ENCODE peak calls at places on chromosomes 1 and 21, in seven cellular contexts. O is Peyer's patch, C is astrocyte of the spinal cord, P is NCI-H1092 treated with DMSO at 0.1 percent for 48 hours, X is tibial nerve, S is HEK293T, I is T1000. W is an unnamed sample.

GRCh38 chr1:113389356-113389952 is 861 bp upstream of the MAGI3 start:
- DNase-seq in S (no peak), O (no peak), I (no peak), P (no peak), X (no peak), C (no peak), W (no peak)

GRCh38 chr1:51303315-51303714 is 27.0 kb downstream of the TTC39A start:
- DNase-seq in O (no peak), X (no peak), I (no peak), S (no peak), P (no peak), C (no peak), W (no peak)

GRCh38 chr1:59415876-59416275 is 119.0 kb downstream of the FGGY start:
- DNase-seq in C (peak; percentile 80), P (no peak), S (no peak), O (no peak), X (no peak), I (no peak), W (no peak)

GRCh38 chr1:205879974-205880373 is 30.0 kb upstream of the PM20D1 start:
- DNase-seq in I (no peak), S (no peak), O (no peak), C (no peak), P (no peak), X (no peak), W (no peak)

GRCh38 chr1:96579639-96580038 is 141.9 kb upstream of the PTBP2 start:
- DNase-seq in O (no peak), P (no peak), X (no peak), S (no peak), C (no peak), I (no peak), W (no peak)

GRCh38 chr21:42187976-42188653 is 30.8 kb upstream of the ABCG1 start:
- DNase-seq in O (peak; percentile 91), P (no peak), C (peak; percentile 10), S (no peak), I (no peak), X (peak; percentile 43), W (no peak)

GRCh38 chr21:28959367-28960099 is 33.1 kb downstream of the LTN1 start:
- DNase-seq in S (no peak), P (no peak), C (peak; percentile 71), X (no peak), O (no peak), I (no peak), W (peak; percentile 59)

GRCh38 chr1:185328204-185328728 is 11.2 kb upstream of the IVNS1ABP start:
- DNase-seq in P (no peak), I (no peak), X (no peak), S (no peak), O (no peak), C (no peak), W (no peak)

GRCh38 chr1:114340906-114341698 is 169.9 kb downstream of the TRIM33 start:
- DNase-seq in S (no peak), O (peak; percentile 54), X (no peak), I (no peak), C (no peak), P (no peak), W (no peak)

GRCh38 chr1:29879217-29879616 is 642.9 kb downstream of the PTPRU start:
- DNase-seq in C (no peak), O (no peak), S (no peak), I (no peak), P (no peak), X (no peak), W (no peak)

GRCh38 chr1:76053021-76053420 is 21.5 kb upstream of the ST6GALNAC3 start:
- DNase-seq in X (no peak), S (no peak), O (no peak), I (no peak), C (no peak), P (no peak), W (no peak)

GRCh38 chr1:10679521-10680220 is 116.8 kb downstream of the CASZ1 start:
- DNase-seq in X (no peak), C (peak; percentile 70), O (peak; percentile 58), S (peak; percentile 64), P (peak; percentile 59), I (no peak), W (peak; percentile 21)

GRCh38 chr1:205304046-205304694 is 17.4 kb downstream of the NUAK2 start:
- DNase-seq in I (no peak), S (no peak), P (no peak), X (no peak), O (no peak), C (no peak), W (no peak)

GRCh38 chr1:174053826-174054225 is 31.7 kb upstream of the RC3H1 start:
- DNase-seq in P (no peak), I (no peak), O (no peak), S (no peak), X (no peak), C (no peak), W (peak; percentile 30)

GRCh38 chr1:67307251-67308060 is at the start of gene IL12RB2:
- DNase-seq in S (peak; percentile 30), P (peak; percentile 10), O (peak; percentile 68), C (no peak), X (no peak), I (no peak), W (no peak)

GRCh38 chr21:14259669-14260458 is 43.9 kb downstream of the RBM11 start:
- DNase-seq in P (peak; percentile 65), I (no peak), C (peak; percentile 38), O (no peak), X (no peak), S (peak; percentile 60), W (peak; percentile 47)

GRCh38 chr1:12594966-12595838 is 22.8 kb downstream of the DHRS3 start:
- DNase-seq in P (no peak), C (peak; percentile 68), O (peak; percentile 72), S (no peak), I (no peak), X (no peak), W (peak; percentile 66)

GRCh38 chr1:1630965-1631792 is 794 bp upstream of the MMP23B start:
- DNase-seq in X (peak; percentile 36), I (no peak), S (no peak), C (no peak), P (no peak), O (no peak), W (no peak)

GRCh38 chr1:156496211-156496761 is 4.3 kb downstream of the MEF2D start:
- DNase-seq in C (peak; percentile 32), X (no peak), P (no peak), I (no peak), S (no peak), O (no peak), W (no peak)

GRCh38 chr1:226730826-226731225 is 8.3 kb downstream of the ITPKB start:
- DNase-seq in X (no peak), S (no peak), C (no peak), O (no peak), I (no peak), P (no peak), W (no peak)

GRCh38 chr1:20371883-20372282 is 81.2 kb downstream of the VWA5B1 start:
- DNase-seq in P (no peak), C (no peak), S (no peak), I (no peak), O (no peak), X (no peak), W (peak; percentile 8)

GRCh38 chr1:1665815-1666251 is 7.0 kb upstream of the CDK11B start:
- DNase-seq in P (no peak), S (peak; percentile 64), O (peak; percentile 50), I (no peak), C (no peak), X (no peak), W (no peak)

GRCh38 chr1:187185389-187185788 is 356.6 kb downstream of the PLA2G4A start:
- DNase-seq in X (no peak), O (no peak), P (no peak), S (no peak), I (no peak), C (no peak), W (no peak)

GRCh38 chr1:25926731-25927496 is 20.7 kb upstream of the STMN1 start:
- DNase-seq in S (no peak), I (no peak), C (no peak), P (peak; percentile 88), O (no peak), X (no peak), W (no peak)

GRCh38 chr1:116587496-116588308 is 16.9 kb upstream of the CD58 start:
- DNase-seq in C (no peak), X (no peak), S (no peak), O (no peak), I (no peak), P (no peak), W (no peak)

GRCh38 chr1:85447000-85447943 is 17.7 kb downstream of the DDAH1 start:
- DNase-seq in S (no peak), C (peak; percentile 58), I (no peak), X (no peak), O (no peak), P (no peak), W (no peak)

GRCh38 chr21:45579383-45580180 is 37.3 kb upstream of the SLC19A1 start:
- DNase-seq in I (no peak), O (peak; percentile 40), P (no peak), C (no peak), S (no peak), X (no peak), W (no peak)

GRCh38 chr1:151626740-151627139 is 14.9 kb downstream of the SNX27 start:
- DNase-seq in S (no peak), I (no peak), C (no peak), O (no peak), P (no peak), X (no peak), W (no peak)

GRCh38 chr1:228402638-228403025 is 4.0 kb downstream of the TRIM11 start:
- DNase-seq in I (no peak), X (no peak), O (peak; percentile 23), S (no peak), C (no peak), P (no peak), W (no peak)

GRCh38 chr1:58584082-58584895 is 7.2 kb upstream of the TACSTD2 start:
- DNase-seq in X (peak; percentile 68), P (no peak), S (no peak), O (peak; percentile 69), C (peak; percentile 94), I (peak; percentile 60), W (peak; percentile 47)

GRCh38 chr1:159229486-159229885 is 24.8 kb downstream of the ACKR1 start:
- DNase-seq in C (no peak), X (no peak), S (no peak), O (no peak), P (no peak), I (no peak), W (peak; percentile 36)

GRCh38 chr1:161021168-161021958 is 411 bp upstream of the F11R start:
- DNase-seq in O (peak; percentile 98), S (peak; percentile 92), I (no peak), C (no peak), P (peak; percentile 84), X (peak; percentile 43), W (peak; percentile 85)

GRCh38 chr1:182630586-182630985 is 26.4 kb upstream of the RGS16 start:
- DNase-seq in O (no peak), X (no peak), P (no peak), I (no peak), C (no peak), S (no peak), W (no peak)

GRCh38 chr1:20410555-20410954 is 75.5 kb downstream of the CAMK2N1 start:
- DNase-seq in I (no peak), P (no peak), S (no peak), O (no peak), X (no peak), C (no peak), W (no peak)

W was measured in COLO829.